ENCODE peak calls at places on chromosomes 16 and 17, in eight cellular contexts. E is NCI-H1048; K is NCI-H1417; P is body of pancreas; C is activated T-cell treated with anti-CD3 and anti-CD28 coated beads, Interleukin-2, amount 50 U/mL, for 72 hours; U is activated naive CD4-positive, alpha-beta T cell treated with anti-CD3 and anti-CD28 coated beads for 36 hours; L is activated CD4-positive, alpha-beta T cell treated with anti-CD3 and anti-CD28 coated beads, Interleukin-2, amount 50 U/mL, for 48 hours; T is T-helper 1 cell. H is an unnamed sample.

GRCh38 chr17:5854871-5855554 is 215.2 kb upstream of the WSCD1 start:
- DNase-seq in E (no peak), L (no peak), P (no peak), C (no peak), U (no peak), T (no peak), K (peak; percentile 23), H (no peak)

GRCh38 chr16:68276223-68276622 is 11.9 kb downstream of the SLC7A6 start:
- DNase-seq in P (no peak), U (no peak), L (no peak), T (no peak), C (no peak), E (no peak), K (no peak), H (no peak)

GRCh38 chr17:80152057-80152831 is 5.3 kb upstream of the EIF4A3 start:
- DNase-seq in E (no peak), P (no peak), C (no peak), L (no peak), K (no peak), U (no peak), T (no peak), H (no peak)

GRCh38 chr17:39626171-39626670 is 531 bp upstream of the PPP1R1B start:
- DNase-seq in C (peak; percentile 40), T (no peak), P (no peak), K (peak; percentile 30), U (peak; percentile 48), E (no peak), L (no peak), H (no peak)

GRCh38 chr17:48254896-48255295 is 147.3 kb downstream of the SNX11 start:
- DNase-seq in K (no peak), E (no peak), L (no peak), T (no peak), U (no peak), C (no peak), P (no peak), H (peak; percentile 27)

GRCh38 chr17:71633391-71633849 is 487.4 kb upstream of the SOX9 start:
- DNase-seq in L (no peak), E (no peak), K (peak; percentile 30), C (no peak), U (no peak), P (no peak), T (no peak), H (peak; percentile 98)

GRCh38 chr17:75773808-75774470 is 8.9 kb upstream of the GALK1 start:
- DNase-seq in U (no peak), K (no peak), E (no peak), T (no peak), P (no peak), L (no peak), C (peak; percentile 50), H (no peak)

GRCh38 chr17:13777003-13777402 is 175.3 kb upstream of the HS3ST3A1 start:
- DNase-seq in P (no peak), C (no peak), L (no peak), U (no peak), T (no peak), E (no peak), K (no peak), H (no peak)

GRCh38 chr17:77735341-77736206 is 222.9 kb upstream of the TNRC6C start:
- DNase-seq in T (no peak), E (no peak), L (no peak), C (no peak), K (peak; percentile 95), P (no peak), U (no peak), H (no peak)

GRCh38 chr16:9521749-9522370 is 430.4 kb downstream of the HAPSTR1 start:
- DNase-seq in E (no peak), P (no peak), L (no peak), U (no peak), C (no peak), T (no peak), K (no peak), H (no peak)

GRCh38 chr17:62802531-62803205 is 5.4 kb downstream of the MARCHF10 start:
- DNase-seq in P (no peak), E (no peak), L (no peak), C (no peak), T (no peak), K (peak; percentile 59), U (no peak), H (no peak)

GRCh38 chr16:3198334-3199072 is 10.5 kb downstream of the OR1F1 start:
- DNase-seq in C (no peak), U (no peak), T (no peak), E (no peak), K (no peak), L (no peak), P (no peak), H (no peak)

GRCh38 chr17:31493656-31494155 is 102.2 kb downstream of the RAB11FIP4 start:
- DNase-seq in L (no peak), C (no peak), U (no peak), T (no peak), K (no peak), E (no peak), P (no peak), H (no peak)

GRCh38 chr16:48538746-48539484 is 71.1 kb downstream of the N4BP1 start:
- DNase-seq in P (peak; percentile 28), E (no peak), T (no peak), C (peak; percentile 15), K (no peak), U (no peak), L (peak; percentile 13), H (no peak)

GRCh38 chr17:21351366-21352065 is 24.6 kb upstream of the KCNJ12 start:
- DNase-seq in E (no peak), P (peak; percentile 1), K (no peak), T (no peak), C (no peak), L (no peak), U (no peak), H (no peak)

GRCh38 chr17:15386083-15386482 is 44.7 kb upstream of the TEKT3 start:
- DNase-seq in E (no peak), T (no peak), K (no peak), P (no peak), U (no peak), L (no peak), C (no peak), H (no peak)

GRCh38 chr16:3157229-3158013 is 22.6 kb downstream of the ZNF213 start:
- DNase-seq in L (peak; percentile 67), P (peak; percentile 84), E (no peak), K (peak; percentile 90), C (peak; percentile 55), T (peak; percentile 66), U (peak; percentile 78), H (peak; percentile 92)

GRCh38 chr17:29357821-29358232 is 32.3 kb upstream of the TAOK1 start:
- DNase-seq in T (no peak), K (no peak), E (no peak), L (no peak), U (no peak), C (no peak), P (no peak), H (no peak)

GRCh38 chr17:21034350-21035235 is 8.2 kb downstream of the USP22 start:
- DNase-seq in E (no peak), U (peak; percentile 60), C (peak; percentile 49), T (peak; percentile 13), L (peak; percentile 8), K (no peak), P (no peak), H (no peak)

GRCh38 chr17:76370261-76370993 is 14.0 kb upstream of the SPHK1 start:
- DNase-seq in K (no peak), C (no peak), E (no peak), L (peak; percentile 36), U (no peak), P (peak; percentile 74), T (no peak), H (peak; percentile 93)

GRCh38 chr16:68386628-68387027 is 61.7 kb downstream of the SMPD3 start:
- DNase-seq in T (no peak), P (no peak), C (no peak), L (no peak), E (no peak), K (no peak), U (no peak), H (no peak)

GRCh38 chr17:50922107-50922506 is 56.0 kb upstream of the TOB1 start:
- DNase-seq in U (no peak), E (no peak), K (no peak), T (no peak), P (no peak), C (no peak), L (no peak), H (peak; percentile 85)

GRCh38 chr17:28467456-28468025 is 5.9 kb upstream of the SLC13A2 start:
- DNase-seq in E (no peak), U (no peak), P (no peak), K (peak; percentile 21), L (no peak), C (no peak), T (no peak), H (peak; percentile 65)

GRCh38 chr16:31131841-31132271 is 3.7 kb downstream of the PRSS8 start:
- DNase-seq in K (no peak), L (no peak), E (no peak), C (no peak), P (no peak), T (no peak), U (no peak), H (peak; percentile 53)

GRCh38 chr17:40107266-40107980 is 7.0 kb upstream of the NR1D1 start:
- DNase-seq in C (no peak), U (peak; percentile 32), P (no peak), K (no peak), T (no peak), L (no peak), E (no peak), H (no peak)

GRCh38 chr16:4347765-4348509 is 3.2 kb downstream of the PAM16 start:
- DNase-seq in C (no peak), K (no peak), U (no peak), L (no peak), E (no peak), P (no peak), T (no peak), H (no peak)

GRCh38 chr17:70136131-70136530 is 33.2 kb upstream of the KCNJ2 start:
- DNase-seq in C (no peak), L (no peak), E (no peak), U (no peak), T (no peak), K (no peak), P (no peak), H (peak; percentile 41)

GRCh38 chr17:21286066-21286770 is 1.7 kb downstream of the MAP2K3 start:
- DNase-seq in L (peak; percentile 42), E (no peak), K (peak; percentile 82), P (peak; percentile 91), C (no peak), U (peak; percentile 25), T (no peak), H (peak; percentile 98)

GRCh38 chr17:41972571-41973411 is 6.2 kb downstream of the CNP start:
- DNase-seq in T (no peak), K (peak; percentile 85), L (no peak), E (no peak), P (peak; percentile 89), U (no peak), C (no peak), H (no peak)

GRCh38 chr16:81253141-81253540 is 14.7 kb downstream of the BCO1 start:
- DNase-seq in U (no peak), T (no peak), P (no peak), E (no peak), C (no peak), L (no peak), K (no peak), H (no peak)

GRCh38 chr16:28309811-28310311 is 17.5 kb downstream of the SBK1 start:
- DNase-seq in T (peak; percentile 71), K (no peak), U (peak; percentile 80), E (no peak), C (peak; percentile 91), L (peak; percentile 81), P (no peak), H (no peak)

GRCh38 chr17:4818276-4818675 is 11.3 kb downstream of the PLD2 start:
- DNase-seq in E (no peak), T (no peak), L (no peak), K (no peak), P (no peak), C (no peak), U (no peak), H (no peak)